ENCODE peak calls at places on chromosomes 16 and 17, in eight cellular contexts. S is stomach; M is GM12878; D is upper lobe of left lung; V is SK-N-SH; P is CD8-positive, alpha-beta memory T cell; I is transverse colon; H is tibial artery. Y is an unnamed sample.

GRCh38 chr17:50493744-50494143 is 14.5 kb upstream of the MYCBPAP start:
- DNase-seq in S (no peak), M (no peak), D (no peak), V (no peak), P (no peak), I (no peak), H (no peak), Y (no peak)

GRCh38 chr17:80780381-80781187 is 211.1 kb upstream of the CHMP6 start:
- DNase-seq in S (no peak), M (peak; percentile 61), D (no peak), V (no peak), P (no peak), I (no peak), H (no peak), Y (no peak)

GRCh38 chr16:47144559-47144877 is 773 bp upstream of the NETO2 start:
- DNase-seq in S (no peak), M (no peak), D (no peak), V (no peak), P (no peak), I (no peak), H (no peak), Y (no peak)

GRCh38 chr17:2157081-2157480 is 102.2 kb downstream of the HIC1 start:
- DNase-seq in S (no peak), M (no peak), D (no peak), V (no peak), P (no peak), I (no peak), H (peak; percentile 47), Y (peak; percentile 68)

GRCh38 chr16:66390346-66391108 is 24.0 kb downstream of the CDH5 start:
- DNase-seq in S (peak; percentile 20), M (no peak), D (no peak), V (no peak), P (no peak), I (no peak), H (peak; percentile 16), Y (no peak)

GRCh38 chr17:29163563-29163962 is 16.6 kb downstream of the MYO18A start:
- DNase-seq in S (no peak), M (no peak), D (no peak), V (peak; percentile 13), P (no peak), I (no peak), H (no peak), Y (no peak)

GRCh38 chr17:49795372-49795771 is 6.9 kb downstream of the KAT7 start:
- DNase-seq in S (no peak), M (no peak), D (no peak), V (no peak), P (no peak), I (no peak), H (no peak), Y (no peak)

GRCh38 chr17:61230972-61231820 is 168.4 kb upstream of the TBX2 start:
- DNase-seq in S (no peak), M (no peak), D (no peak), V (no peak), P (no peak), I (no peak), H (no peak), Y (no peak)

GRCh38 chr17:51741447-51741846 is 417.1 kb downstream of the CA10 start:
- DNase-seq in S (no peak), M (no peak), D (no peak), V (no peak), P (no peak), I (no peak), H (no peak), Y (no peak)

GRCh38 chr17:72338847-72339790 is 218.3 kb downstream of the SOX9 start:
- DNase-seq in S (no peak), M (no peak), D (no peak), V (peak; percentile 49), P (no peak), I (peak; percentile 17), H (no peak), Y (no peak)

GRCh38 chr17:9750488-9750887 is 40.9 kb downstream of the DHRS7C start:
- DNase-seq in S (no peak), M (no peak), D (no peak), V (no peak), P (no peak), I (no peak), H (no peak), Y (no peak)

GRCh38 chr17:3906881-3907280 is 9.4 kb downstream of the P2RX1 start:
- DNase-seq in S (no peak), M (no peak), D (no peak), V (no peak), P (no peak), I (no peak), H (no peak), Y (no peak)

GRCh38 chr17:51419476-51419875 is 159.1 kb downstream of the UTP18 start:
- DNase-seq in S (peak; percentile 28), M (no peak), D (no peak), V (no peak), P (no peak), I (no peak), H (no peak), Y (no peak)

GRCh38 chr16:22198547-22199293 is 7.4 kb upstream of the EEF2K start:
- DNase-seq in S (no peak), M (no peak), D (no peak), V (no peak), P (no peak), I (no peak), H (no peak), Y (no peak)

GRCh38 chr17:8444506-8444905 is 8.8 kb downstream of the NDEL1 start:
- DNase-seq in S (no peak), M (no peak), D (no peak), V (no peak), P (no peak), I (no peak), H (no peak), Y (no peak)

GRCh38 chr17:8445536-8445935 is 9.9 kb downstream of the NDEL1 start:
- DNase-seq in S (no peak), M (no peak), D (no peak), V (no peak), P (no peak), I (no peak), H (no peak), Y (no peak)

GRCh38 chr17:8447816-8448215 is 12.1 kb downstream of the NDEL1 start:
- DNase-seq in S (no peak), M (no peak), D (no peak), V (no peak), P (no peak), I (no peak), H (no peak), Y (no peak)

GRCh38 chr17:8451937-8452614 is 16.4 kb downstream of the NDEL1 start:
- DNase-seq in S (no peak), M (no peak), D (no peak), V (no peak), P (no peak), I (no peak), H (no peak), Y (no peak)

DNA sequence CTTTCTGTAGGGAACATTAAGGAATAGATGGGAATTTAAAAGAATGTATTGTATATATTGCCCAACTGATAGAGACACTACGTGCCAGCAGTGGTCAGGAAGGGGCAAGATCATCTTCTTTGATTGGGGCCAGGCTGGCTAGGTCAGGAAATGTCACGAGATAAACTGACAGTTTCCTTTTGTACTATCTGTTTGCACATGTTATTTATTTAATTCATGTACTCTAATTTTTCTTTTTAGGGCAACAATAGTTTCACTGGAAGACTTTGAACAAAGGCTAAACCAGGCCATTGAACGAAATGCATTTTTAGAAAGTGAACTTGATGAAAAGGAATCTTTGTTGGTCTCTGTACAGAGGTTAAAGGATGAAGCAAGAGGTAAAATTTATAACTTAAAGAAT is 12.6 kb downstream of the NDEL1 start:
- DNase-seq in S (no peak), M (no peak), D (no peak), V (no peak), P (no peak), I (no peak), H (no peak), Y (no peak)
- H3K4me1 ChIP-seq in S (no peaks in the 10 kb centered on the region), M (no peaks in the 10 kb centered on the region), D (peaks cover 15% of the 10 kb centered on the region), V (no peaks in the 10 kb centered on the region), P (peaks cover 11% of the 10 kb centered on the region), I (no peaks in the 10 kb centered on the region), H (peaks cover 5% of the 10 kb centered on the region), Y (no peaks in the 10 kb centered on the region)

DNA sequence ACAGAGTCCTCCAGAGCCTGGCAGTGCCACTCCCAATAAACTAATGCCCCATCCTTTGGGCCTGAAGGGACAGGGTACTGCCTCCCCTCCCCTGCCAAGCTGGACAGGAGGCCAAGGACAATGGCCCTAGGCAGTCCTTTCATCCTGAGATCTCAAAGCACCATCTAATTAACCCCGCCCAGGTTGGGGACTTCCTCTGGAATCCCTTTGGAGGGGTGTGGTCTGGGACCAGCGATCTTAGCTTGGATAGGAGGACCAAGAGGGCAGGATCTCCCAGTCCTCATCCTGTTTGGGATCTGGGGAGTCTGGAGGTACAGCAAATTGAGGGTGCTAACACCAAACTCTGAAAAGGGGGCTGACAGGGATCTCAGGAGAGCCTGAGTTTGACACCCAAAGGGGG is 18.2 kb upstream of the SP6 start:
- DNase-seq in S (no peak), M (no peak), D (no peak), V (no peak), P (no peak), I (no peak), H (no peak), Y (no peak)
- H3K27me3 ChIP-seq in S (peaks cover 39% of the 10 kb centered on the region), M (no peaks in the 10 kb centered on the region), D (no peaks in the 10 kb centered on the region), V (peaks cover 54% of the 10 kb centered on the region), P (peaks cover 17% of the 10 kb centered on the region), I (peaks cover 51% of the 10 kb centered on the region), H (no peaks in the 10 kb centered on the region), Y (peaks cover 8% of the 10 kb centered on the region)

GRCh38 chr16:87502308-87502969 is 9.6 kb upstream of the ZCCHC14 start:
- DNase-seq in S (no peak), M (no peak), D (no peak), V (no peak), P (no peak), I (no peak), H (no peak), Y (no peak)

GRCh38 chr16:87506423-87507350 is 13.9 kb upstream of the ZCCHC14 start:
- DNase-seq in S (no peak), M (no peak), D (no peak), V (no peak), P (no peak), I (no peak), H (no peak), Y (no peak)

GRCh38 chr16:87505834-87506233 is 13.0 kb upstream of the ZCCHC14 start:
- DNase-seq in S (no peak), M (no peak), D (no peak), V (no peak), P (no peak), I (no peak), H (no peak), Y (no peak)

GRCh38 chr16:87507351-87508069 is 14.7 kb upstream of the ZCCHC14 start:
- DNase-seq in S (no peak), M (no peak), D (no peak), V (no peak), P (no peak), I (no peak), H (no peak), Y (no peak)
- H3K27ac ChIP-seq in S (no peak overlapping the region), M (no peak overlapping the region), D (no peak overlapping the region), V (no peak overlapping the region), P (no peak overlapping the region), I (no peak overlapping the region), H (no peak overlapping the region), Y (no peak overlapping the region)

DNA sequence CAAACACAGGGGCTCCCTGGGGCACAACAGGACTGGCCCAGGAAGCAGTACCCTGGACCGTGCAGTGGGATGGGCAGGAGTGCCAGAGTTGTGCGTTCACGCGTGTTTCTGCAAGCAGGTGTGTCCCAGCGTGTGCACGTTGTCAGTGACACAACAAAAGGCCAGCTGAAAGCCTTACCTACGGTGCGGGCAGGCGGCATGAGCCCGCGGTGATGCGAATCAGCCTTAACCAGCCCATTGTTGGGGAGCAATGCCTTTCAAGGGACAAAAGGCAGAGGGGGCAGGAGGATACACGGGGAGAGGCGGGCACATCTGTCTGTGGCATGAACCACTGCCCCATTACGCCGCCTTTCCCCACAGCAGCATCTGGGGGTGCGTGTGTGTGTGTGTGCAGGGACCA is 158.3 kb downstream of the ZNF423 start:
- DNase-seq in S (no peak), M (no peak), D (no peak), V (no peak), P (no peak), I (no peak), H (no peak), Y (no peak)
- H3K4me1 ChIP-seq in S (peaks cover 10% of the 10 kb centered on the region), M (peaks cover 7% of the 10 kb centered on the region), D (peaks cover 30% of the 10 kb centered on the region), V (peaks cover 10% of the 10 kb centered on the region), P (no peaks in the 10 kb centered on the region), I (peaks cover 5% of the 10 kb centered on the region), H (peaks cover 47% of the 10 kb centered on the region), Y (peaks cover 25% of the 10 kb centered on the region)